ENCODE peak calls at places on chromosome 15, in four cellular contexts. V is upper lobe of right lung; T is CD8-positive, alpha-beta T cell; A is pancreas. Q is an unnamed sample.

GRCh38 chr15:100988297-100988696 is 69.1 kb downstream of the LRRK1 start:
- DNase-seq in T (no peak), V (no peak), A (no peak), Q (no peak)

GRCh38 chr15:100902436-100903190 is 16.5 kb upstream of the LRRK1 start:
- DNase-seq in V (peak), A (peak), T (no peak), Q (no peak)

GRCh38 chr15:66184492-66184891 is 69.1 kb downstream of the MEGF11 start:
- DNase-seq in A (no peak), V (no peak), T (no peak), Q (no peak)

GRCh38 chr15:75362642-75363249 is 5.7 kb downstream of the MAN2C1 start:
- DNase-seq in A (no peak), V (no peak), T (no peak), Q (no peak)

GRCh38 chr15:82093774-82094211 is 48.0 kb upstream of the MEX3B start:
- DNase-seq in A (no peak), T (no peak), V (no peak), Q (peak)

GRCh38 chr15:51333571-51333970 is 4.8 kb downstream of the CYP19A1 start:
- DNase-seq in V (no peak), A (no peak), T (no peak), Q (no peak)

GRCh38 chr15:46442901-46443590 is 808.2 kb downstream of the SQOR start:
- DNase-seq in V (no peak), T (no peak), A (no peak), Q (no peak)

GRCh38 chr15:79978694-79979519 is 7.9 kb upstream of the BCL2A1 start:
- DNase-seq in A (no peak), T (no peak), V (no peak), Q (no peak)

GRCh38 chr15:40338921-40339620 is 1.7 kb downstream of the CCDC9B start:
- DNase-seq in T (no peak), A (peak), V (no peak), Q (peak)

GRCh38 chr15:33131880-33132279 is 62.6 kb downstream of the FMN1 start:
- DNase-seq in V (no peak), T (no peak), A (no peak), Q (no peak)

GRCh38 chr15:101167791-101168462 is 83.9 kb downstream of the CHSY1 start:
- DNase-seq in V (peak), T (peak), A (no peak), Q (peak)

GRCh38 chr15:77836116-77836798 is 203.5 kb upstream of the LINGO1 start:
- DNase-seq in V (peak), A (no peak), T (no peak), Q (peak)

GRCh38 chr15:39188930-39189329 is 391.9 kb upstream of the THBS1 start:
- DNase-seq in A (no peak), V (no peak), T (no peak), Q (peak)

GRCh38 chr15:60213377-60214010 is 184.3 kb downstream of the ANXA2 start:
- DNase-seq in V (no peak), T (no peak), A (no peak), Q (no peak)

GRCh38 chr15:99965376-99965775 is 232.1 kb upstream of the LYSMD4 start:
- DNase-seq in T (no peak), V (peak), A (no peak), Q (no peak)

GRCh38 chr15:51830279-51830806 is 890 bp downstream of the TMOD3 start:
- DNase-seq in A (no peak), V (no peak), T (no peak), Q (peak)

GRCh38 chr15:81303241-81304225 is 20.4 kb downstream of the STARD5 start:
- DNase-seq in V (peak), A (no peak), T (no peak), Q (no peak)

GRCh38 chr15:81235781-81236507 is 39.3 kb downstream of the IL16 start:
- DNase-seq in A (no peak), T (no peak), V (no peak), Q (no peak)

GRCh38 chr15:35209838-35210237 is 124.7 kb upstream of the NANOGP8 start:
- DNase-seq in A (no peak), V (no peak), T (no peak), Q (no peak)

GRCh38 chr15:38683382-38684242 is 119.0 kb upstream of the RASGRP1 start:
- DNase-seq in A (no peak), V (no peak), T (peak), Q (peak)

GRCh38 chr15:90750186-90750585 is 33.0 kb downstream of the BLM start:
- DNase-seq in A (no peak), T (no peak), V (no peak), Q (no peak)

GRCh38 chr15:55824857-55825613 is 82.1 kb upstream of the PRTG start:
- DNase-seq in T (no peak), A (no peak), V (no peak), Q (no peak)

Q was measured in PC-9.